ENCODE peak calls at places on chromosomes 12 and 14, in ten cellular contexts. K is NCI-H1092 treated with DMSO at 0.1 percent for 48 hours; M is A172; W is D721Med; B is stimulated activated naive CD8-positive, alpha-beta T cell treated with anti-CD3 and anti-CD28 coated beads, Interleukin-15, amount 100 ng/mL, for 72 hours; S is gastrocnemius medialis; Y is non-pigmented ciliary epithelial cell; H is endothelial cell; I is GM03348; J is NCI-H1930. Z is an unnamed sample.
A peak's percentile ranks its signal among the peaks of the same experiment; 100 is the strongest.

GRCh38 chr14:98130691-98131090 is 1141.3 kb downstream of the BCL11B start:
- DNase-seq in K (no peak), M (no peak), W (no peak), B (no peak), S (no peak), Y (no peak), H (no peak), I (no peak), J (no peak), Z (no peak)

GRCh38 chr12:26704684-26705475 is 128.1 kb downstream of the ITPR2 start:
- DNase-seq in K (no peak), M (peak; percentile 7), W (no peak), B (no peak), S (no peak), Y (no peak), H (no peak), I (peak; percentile 11), J (no peak), Z (no peak)

GRCh38 chr12:93595336-93595735 is 22.9 kb downstream of the SOCS2 start:
- DNase-seq in K (no peak), M (peak; percentile 45), W (no peak), B (no peak), S (no peak), Y (no peak), H (no peak), I (no peak), J (no peak), Z (no peak)

GRCh38 chr12:80422549-80422948 is 21.5 kb upstream of the PTPRQ start:
- DNase-seq in K (no peak), M (no peak), W (no peak), B (no peak), S (no peak), Y (no peak), H (no peak), I (no peak), J (no peak), Z (no peak)

GRCh38 chr14:67680121-67680602 is 5.7 kb upstream of the VTI1B start:
- DNase-seq in K (no peak), M (peak; percentile 82), W (no peak), B (peak; percentile 41), S (no peak), Y (peak; percentile 89), H (no peak), I (peak; percentile 73), J (no peak), Z (peak; percentile 88)

GRCh38 chr14:99026471-99026870 is 245.5 kb downstream of the BCL11B start:
- DNase-seq in K (no peak), M (no peak), W (no peak), B (peak; percentile 39), S (no peak), Y (no peak), H (no peak), I (no peak), J (no peak), Z (no peak)

GRCh38 chr12:122880668-122881067 is 15.3 kb downstream of the VPS37B start:
- DNase-seq in K (no peak), M (no peak), W (no peak), B (no peak), S (no peak), Y (no peak), H (peak; percentile 49), I (peak; percentile 50), J (no peak), Z (no peak)

GRCh38 chr12:45988259-45988658 is 2.1 kb downstream of the SCAF11 start:
- DNase-seq in K (no peak), M (no peak), W (no peak), B (no peak), S (no peak), Y (no peak), H (no peak), I (peak; percentile 17), J (no peak), Z (peak; percentile 60)

GRCh38 chr14:55354500-55354899 is 57.1 kb downstream of the ATG14 start:
- DNase-seq in K (peak; percentile 72), M (peak; percentile 23), W (peak; percentile 51), B (peak; percentile 38), S (peak; percentile 59), Y (no peak), H (peak; percentile 42), I (peak; percentile 56), J (peak; percentile 27), Z (no peak)

GRCh38 chr12:110253176-110253575 is 27.9 kb upstream of the ATP2A2 start:
- DNase-seq in K (no peak), M (no peak), W (no peak), B (no peak), S (peak; percentile 87), Y (no peak), H (no peak), I (no peak), J (no peak), Z (no peak)

GRCh38 chr14:34711169-34711568 is 3.2 kb downstream of the CFL2 start:
- DNase-seq in K (peak; percentile 71), M (peak; percentile 50), W (no peak), B (no peak), S (peak; percentile 67), Y (peak; percentile 86), H (no peak), I (peak; percentile 79), J (no peak), Z (peak; percentile 89)

GRCh38 chr12:104602901-104603300 is 146.2 kb downstream of the CHST11 start:
- DNase-seq in K (no peak), M (peak; percentile 42), W (no peak), B (no peak), S (no peak), Y (no peak), H (no peak), I (no peak), J (no peak), Z (no peak)

GRCh38 chr14:39175445-39176262 is 600 bp downstream of the PNN start:
- DNase-seq in K (peak; percentile 63), M (no peak), W (no peak), B (peak; percentile 53), S (no peak), Y (no peak), H (peak; percentile 63), I (peak; percentile 37), J (no peak), Z (no peak)

GRCh38 chr12:93427779-93428564 is 13.8 kb downstream of the UBE2N start:
- DNase-seq in K (no peak), M (no peak), W (no peak), B (no peak), S (peak; percentile 42), Y (no peak), H (no peak), I (peak; percentile 52), J (no peak), Z (no peak)

GRCh38 chr12:132711169-132711843 is 664 bp downstream of the PGAM5 start:
- DNase-seq in K (no peak), M (no peak), W (no peak), B (peak; percentile 46), S (no peak), Y (no peak), H (peak; percentile 33), I (peak; percentile 68), J (no peak), Z (no peak)

GRCh38 chr12:113467154-113467513 is 4.5 kb downstream of the LHX5 start:
- DNase-seq in K (no peak), M (no peak), W (no peak), B (no peak), S (no peak), Y (no peak), H (no peak), I (no peak), J (no peak), Z (no peak)

GRCh38 chr14:45716506-45716905 is 463.5 kb upstream of the MIS18BP1 start:
- DNase-seq in K (no peak), M (peak; percentile 3), W (no peak), B (no peak), S (no peak), Y (no peak), H (peak; percentile 9), I (no peak), J (no peak), Z (no peak)

GRCh38 chr14:73223049-73223448 is 14.3 kb upstream of the PAPLN start:
- DNase-seq in K (no peak), M (no peak), W (no peak), B (no peak), S (no peak), Y (no peak), H (no peak), I (peak; percentile 51), J (no peak), Z (no peak)

GRCh38 chr12:52926596-52927241 is 21.8 kb upstream of the KRT8 start:
- DNase-seq in K (no peak), M (peak; percentile 75), W (no peak), B (no peak), S (no peak), Y (no peak), H (no peak), I (no peak), J (no peak), Z (no peak)